ENCODE peak calls at places on chromosomes 5 and 9, in five cellular contexts. C is A549, T is transverse colon, F is non-pigmented ciliary epithelial cell, U is neural crest cell. R is an unnamed sample.

GRCh38 chr5:37814699-37815098 is 25.1 kb downstream of the GDNF start:
- DNase-seq in T (no peak), F (no peak), U (no peak), C (no peak), R (no peak)

GRCh38 chr5:53376853-53377252 is 103.6 kb upstream of the FST start:
- DNase-seq in C (no peak), F (no peak), U (no peak), T (no peak), R (no peak)

GRCh38 chr5:91095321-91095720 is 287.8 kb downstream of the ARRDC3 start:
- DNase-seq in C (no peak), U (no peak), F (no peak), T (no peak), R (no peak)

GRCh38 chr9:70435948-70436347 is 21.5 kb upstream of the KLF9 start:
- DNase-seq in C (no peak), T (no peak), F (no peak), U (no peak), R (no peak)

GRCh38 chr5:67190443-67190842 is 6.2 kb downstream of the CD180 start:
- DNase-seq in U (no peak), F (no peak), T (no peak), C (no peak), R (no peak)

GRCh38 chr5:980001-980588 is 28.5 kb upstream of the NKD2 start:
- DNase-seq in U (peak), T (no peak), F (no peak), C (no peak), R (no peak)

GRCh38 chr9:129177791-129178578 is at the start of gene IER5L:
- DNase-seq in U (peak), T (peak), C (peak), F (peak), R (peak)

GRCh38 chr5:109939109-109939682 is 249.5 kb downstream of the MAN2A1 start:
- DNase-seq in U (no peak), T (no peak), F (peak), C (no peak), R (peak)

GRCh38 chr5:140118294-140118936 is 4.5 kb downstream of the PURA start:
- DNase-seq in C (no peak), U (no peak), T (no peak), F (no peak), R (no peak)

GRCh38 chr5:159242153-159242552 is 20.9 kb upstream of the UBLCP1 start:
- DNase-seq in F (no peak), U (no peak), T (no peak), C (no peak), R (no peak)

GRCh38 chr5:179401-179800 is 11.9 kb upstream of the LRRC14B start:
- DNase-seq in C (no peak), T (no peak), F (no peak), U (no peak), R (no peak)

GRCh38 chr9:107488400-107489143 is 997 bp downstream of the KLF4 start:
- DNase-seq in T (peak), F (no peak), U (peak), C (peak), R (no peak)

GRCh38 chr9:22214021-22214420 is 204.9 kb upstream of the CDKN2B start:
- DNase-seq in T (no peak), C (no peak), F (no peak), U (no peak), R (no peak)

GRCh38 chr9:136204838-136205706 is at the start of gene LHX3:
- DNase-seq in C (no peak), U (peak), F (no peak), T (no peak), R (no peak)

GRCh38 chr5:35815089-35815936 is 41.4 kb upstream of the IL7R start:
- DNase-seq in U (peak), T (no peak), C (no peak), F (no peak), R (no peak)

GRCh38 chr9:135959814-135960213 is 1.4 kb downstream of the UBAC1 start:
- DNase-seq in F (no peak), C (no peak), T (no peak), U (no peak), R (no peak)

GRCh38 chr5:103510851-103511553 is 51.6 kb downstream of the NUDT12 start:
- DNase-seq in F (no peak), T (no peak), U (no peak), C (no peak), R (no peak)

GRCh38 chr5:172479034-172479783 is 24.9 kb upstream of the SH3PXD2B start:
- DNase-seq in F (peak), T (peak), U (peak), C (peak), R (no peak)

GRCh38 chr9:113707953-113708695 is 168.0 kb upstream of the ZNF618 start:
- DNase-seq in C (no peak), T (no peak), F (no peak), U (no peak), R (no peak)

GRCh38 chr5:107455111-107455544 is 215.6 kb downstream of the EFNA5 start:
- DNase-seq in C (no peak), T (no peak), U (no peak), F (no peak), R (no peak)

GRCh38 chr5:83149671-83150070 is 72.3 kb downstream of the XRCC4 start:
- DNase-seq in C (peak), U (no peak), T (no peak), F (peak), R (no peak)

GRCh38 chr5:133683646-133684290 is 71.4 kb upstream of the FSTL4 start:
- DNase-seq in F (no peak), U (no peak), T (no peak), C (no peak), R (no peak)

GRCh38 chr9:114115645-114116044 is 16.6 kb upstream of the KIF12 start:
- DNase-seq in U (no peak), F (no peak), T (no peak), C (no peak), R (no peak)

GRCh38 chr5:109852371-109853160 is 162.8 kb downstream of the MAN2A1 start:
- DNase-seq in F (no peak), U (no peak), T (no peak), C (no peak), R (no peak)

GRCh38 chr5:143471041-143471509 is 67.6 kb upstream of the NR3C1 start:
- DNase-seq in C (no peak), T (no peak), U (no peak), F (no peak), R (peak)

GRCh38 chr5:123119334-123119986 is 30.4 kb downstream of the PRDM6 start:
- DNase-seq in T (no peak), F (peak), C (peak), U (no peak), R (no peak)

GRCh38 chr5:140242099-140242498 is 60.8 kb downstream of the PFDN1 start:
- DNase-seq in T (no peak), U (no peak), C (no peak), F (no peak), R (no peak)

GRCh38 chr9:89313842-89314241 is 2.8 kb downstream of the CKS2 start:
- DNase-seq in C (no peak), T (no peak), U (no peak), F (no peak), R (no peak)

GRCh38 chr9:91361294-91362201 is at the start of gene AUH:
- DNase-seq in T (peak), F (no peak), C (peak), U (peak), R (peak)

R was measured in esophagus muscularis mucosa.